ENCODE peak calls at places on chromosomes 6 and 20, in six cellular contexts. M is neuronal stem cell, C is left ventricle myocardium inferior, K is adrenal gland, E is PC-3, A is H9. D is an unnamed sample.

GRCh38 chr6:11163932-11164331 is 52.4 kb upstream of the ERVFRD-1 start:
- DNase-seq in M (no peak), C (no peak), K (no peak), E (no peak), A (no peak), D (no peak)

GRCh38 chr6:119829006-119829405 is 479.4 kb upstream of the MAN1A1 start:
- DNase-seq in M (no peak), C (no peak), K (no peak), E (no peak), A (no peak), D (no peak)

GRCh38 chr6:90025418-90026089 is 131.3 kb downstream of the GJA10 start:
- DNase-seq in M (no peak), C (no peak), K (no peak), E (peak; percentile 87), A (no peak), D (no peak)

GRCh38 chr20:26208296-26209091 is 511.8 kb upstream of the ZNF337 start:
- DNase-seq in M (peak; percentile 45), C (no peak), K (peak; percentile 10), E (no peak), A (peak; percentile 59), D (no peak)

GRCh38 chr20:39089029-39089428 is 126.9 kb downstream of the DHX35 start:
- DNase-seq in M (no peak), C (no peak), K (no peak), E (no peak), A (no peak), D (no peak)

GRCh38 chr20:21289651-21290050 is 13.5 kb upstream of the XRN2 start:
- DNase-seq in M (no peak), C (no peak), K (no peak), E (peak; percentile 31), A (no peak), D (no peak)

GRCh38 chr6:99349620-99350141 is at the start of gene FAXC:
- DNase-seq in M (peak; percentile 50), C (no peak), K (peak; percentile 19), E (peak; percentile 58), A (peak; percentile 71), D (peak; percentile 47)

GRCh38 chr6:146990284-146990683 is 213.9 kb upstream of the STXBP5 start:
- DNase-seq in M (no peak), C (no peak), K (peak; percentile 57), E (no peak), A (no peak), D (no peak)

GRCh38 chr6:154383273-154383672 is 26.7 kb upstream of the IPCEF1 start:
- DNase-seq in M (no peak), C (no peak), K (no peak), E (no peak), A (no peak), D (no peak)

GRCh38 chr6:44062771-44063560 is 64.3 kb downstream of the MRPL14 start:
- DNase-seq in M (no peak), C (no peak), K (no peak), E (no peak), A (peak; percentile 90), D (no peak)

GRCh38 chr6:31465718-31466117 is 32.2 kb upstream of the MICB start:
- DNase-seq in M (no peak), C (no peak), K (no peak), E (no peak), A (no peak), D (no peak)

DNA sequence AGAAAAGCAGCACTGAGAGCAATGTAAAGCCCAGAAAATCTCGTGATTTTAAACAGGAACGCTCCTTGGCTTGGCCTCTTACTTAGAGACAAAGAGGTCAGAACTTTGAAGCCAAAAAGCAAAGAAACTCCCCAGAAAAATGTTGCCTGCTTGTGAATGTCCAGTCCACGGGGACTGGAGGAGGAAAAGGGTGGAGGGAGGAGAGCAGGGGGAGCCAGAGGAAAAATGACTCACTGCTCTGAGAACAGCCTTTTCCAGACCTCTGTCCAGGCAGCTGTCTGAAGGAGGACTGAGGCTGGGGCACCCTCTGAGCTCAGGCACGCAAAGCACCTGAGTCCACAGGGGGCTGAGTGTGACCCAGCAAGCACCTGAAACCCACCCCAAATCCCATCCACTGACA is 64.7 kb downstream of the TRAM2 start:
- DNase-seq in M (no peak), C (peak; percentile 40), K (peak; percentile 72), E (peak; percentile 57), A (no peak), D (no peak)
- H3K4me1 ChIP-seq in M (peaks cover 14% of the 10 kb centered on the region), C (peaks cover 94% of the 10 kb centered on the region), K (peaks cover 22% of the 10 kb centered on the region), E (peaks cover 37% of the 10 kb centered on the region), A (peaks cover 7% of the 10 kb centered on the region), D (no peaks in the 10 kb centered on the region)

GRCh38 chr6:36668601-36669390 is 9.7 kb upstream of the CDKN1A start:
- DNase-seq in M (no peak), C (no peak), K (no peak), E (no peak), A (no peak), D (no peak)
- H3K4me1 ChIP-seq in M (peaks cover 35% of the 10 kb centered on the region), C (peaks cover 22% of the 10 kb centered on the region), K (peaks cover 14% of the 10 kb centered on the region), E (peaks cover 11% of the 10 kb centered on the region), A (peaks cover 7% of the 10 kb centered on the region), D (no peaks in the 10 kb centered on the region)

DNA sequence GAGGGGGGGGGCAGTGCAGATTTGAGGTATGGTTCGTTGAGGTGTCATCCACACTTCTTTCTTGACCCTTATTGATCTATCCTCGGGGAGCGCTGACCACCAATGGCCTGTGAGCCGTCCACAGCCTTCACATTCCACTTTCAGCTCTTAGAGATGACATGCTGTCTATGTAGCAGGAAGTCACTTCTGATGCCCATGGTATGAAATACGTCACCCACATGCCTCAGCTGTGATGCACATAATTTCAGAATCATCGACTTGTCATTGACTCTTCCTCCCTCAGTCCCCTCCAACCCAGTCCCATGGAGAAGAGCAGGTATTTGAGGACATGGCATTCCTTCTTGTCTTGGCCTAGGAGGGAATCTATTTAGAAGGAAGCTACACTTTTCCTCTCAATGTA is 4.7 kb upstream of the ADGRF5 start:
- DNase-seq in M (no peak), C (no peak), K (no peak), E (peak; percentile 75), A (no peak), D (no peak)
- H3K4me1 ChIP-seq in M (no peaks in the 10 kb centered on the region), C (peaks cover 43% of the 10 kb centered on the region), K (peaks cover 4% of the 10 kb centered on the region), E (peaks cover 46% of the 10 kb centered on the region), A (no peaks in the 10 kb centered on the region), D (no peaks in the 10 kb centered on the region)

DNA sequence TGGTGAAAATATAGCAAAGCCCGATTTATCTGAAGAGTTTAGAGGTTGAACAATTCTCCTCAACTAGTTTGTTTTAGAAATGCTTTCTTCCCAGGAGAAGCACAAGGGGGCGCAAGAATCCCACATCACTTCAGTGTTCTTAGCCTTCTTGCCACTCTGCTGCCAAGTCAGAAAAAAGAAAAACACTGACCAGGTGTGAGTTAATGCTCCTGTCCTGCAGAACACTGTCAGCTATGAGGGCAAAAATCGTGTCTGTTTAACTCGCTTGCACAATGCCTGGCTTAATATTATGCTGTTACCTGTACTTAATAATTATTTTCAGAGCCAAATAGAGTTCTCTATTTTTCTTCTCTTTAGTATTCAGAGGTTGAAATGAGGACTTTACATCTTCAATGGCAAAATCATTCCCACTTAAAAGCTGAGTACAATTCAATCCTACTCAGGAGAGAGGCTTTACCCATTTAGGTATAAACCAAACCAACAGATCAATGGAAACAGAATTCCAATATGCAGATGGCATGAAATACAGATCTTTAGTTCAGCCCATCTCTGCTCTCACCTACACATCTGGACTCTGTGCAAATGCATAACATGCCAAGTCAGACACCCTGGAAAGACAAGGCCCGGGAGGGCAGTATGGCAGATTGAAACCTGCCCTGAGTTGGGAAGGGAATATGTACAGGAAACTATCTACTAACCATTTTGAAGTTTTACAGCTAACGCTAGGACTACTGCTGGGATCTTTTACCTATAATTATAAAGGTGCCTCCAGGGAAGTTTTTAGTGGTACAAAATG is 71.4 kb upstream of the TULP1 start:
- DNase-seq in M (peak; percentile 66), C (no peak), K (peak; percentile 74), E (peak; percentile 85), A (peak; percentile 56), D (peak; percentile 74)
- H3K4me1 ChIP-seq in M (no peaks in the 10 kb centered on the region), C (peaks cover 57% of the 10 kb centered on the region), K (peaks cover 60% of the 10 kb centered on the region), E (no peaks in the 10 kb centered on the region), A (no peaks in the 10 kb centered on the region), D (no peaks in the 10 kb centered on the region)

GRCh38 chr20:46558511-46558959 is 8.1 kb upstream of the OCSTAMP start:
- DNase-seq in M (no peak), C (no peak), K (no peak), E (peak; percentile 89), A (no peak), D (peak; percentile 27)
- H3K4me1 ChIP-seq in M (peaks cover 25% of the 10 kb centered on the region), C (peaks cover 15% of the 10 kb centered on the region), K (peaks cover 4% of the 10 kb centered on the region), E (peaks cover 18% of the 10 kb centered on the region), A (peaks cover 7% of the 10 kb centered on the region), D (no peaks in the 10 kb centered on the region)

GRCh38 chr6:35496036-35496850 is 636 bp downstream of the TEAD3 start:
- DNase-seq in M (peak; percentile 59), C (peak; percentile 58), K (peak; percentile 46), E (peak; percentile 47), A (no peak), D (peak; percentile 64)
- H3K4me1 ChIP-seq in M (peaks cover 61% of the 10 kb centered on the region), C (peaks cover 81% of the 10 kb centered on the region), K (peaks cover 19% of the 10 kb centered on the region), E (peaks cover 38% of the 10 kb centered on the region), A (peaks cover 13% of the 10 kb centered on the region), D (peaks cover 15% of the 10 kb centered on the region)

GRCh38 chr20:64048402-64049044 is 916 bp downstream of the SOX18 start:
- DNase-seq in M (no peak), C (no peak), K (no peak), E (no peak), A (no peak), D (no peak)
- H3K4me1 ChIP-seq in M (peaks cover under 1% of the 10 kb centered on the region), C (peaks cover 42% of the 10 kb centered on the region), K (no peaks in the 10 kb centered on the region), E (peaks cover 20% of the 10 kb centered on the region), A (no peaks in the 10 kb centered on the region), D (no peaks in the 10 kb centered on the region)

GRCh38 chr20:46549188-46549967 is 1.1 kb downstream of the OCSTAMP start:
- DNase-seq in M (no peak), C (no peak), K (no peak), E (no peak), A (no peak), D (no peak)
- H3K4me1 ChIP-seq in M (peaks cover 21% of the 10 kb centered on the region), C (no peaks in the 10 kb centered on the region), K (peaks cover 5% of the 10 kb centered on the region), E (no peaks in the 10 kb centered on the region), A (no peaks in the 10 kb centered on the region), D (no peaks in the 10 kb centered on the region)

GRCh38 chr6:167839343-167839742 is 12.6 kb downstream of the AFDN start:
- DNase-seq in M (no peak), C (no peak), K (no peak), E (no peak), A (no peak), D (no peak)

GRCh38 chr6:167841981-167842380 is 15.3 kb downstream of the AFDN start:
- DNase-seq in M (no peak), C (no peak), K (no peak), E (no peak), A (no peak), D (no peak)

GRCh38 chr6:167840526-167841179 is 13.9 kb downstream of the AFDN start:
- DNase-seq in M (no peak), C (no peak), K (no peak), E (no peak), A (no peak), D (no peak)

GRCh38 chr6:167839755-167840154 is 13.0 kb downstream of the AFDN start:
- DNase-seq in M (no peak), C (no peak), K (no peak), E (no peak), A (no peak), D (no peak)

DNA sequence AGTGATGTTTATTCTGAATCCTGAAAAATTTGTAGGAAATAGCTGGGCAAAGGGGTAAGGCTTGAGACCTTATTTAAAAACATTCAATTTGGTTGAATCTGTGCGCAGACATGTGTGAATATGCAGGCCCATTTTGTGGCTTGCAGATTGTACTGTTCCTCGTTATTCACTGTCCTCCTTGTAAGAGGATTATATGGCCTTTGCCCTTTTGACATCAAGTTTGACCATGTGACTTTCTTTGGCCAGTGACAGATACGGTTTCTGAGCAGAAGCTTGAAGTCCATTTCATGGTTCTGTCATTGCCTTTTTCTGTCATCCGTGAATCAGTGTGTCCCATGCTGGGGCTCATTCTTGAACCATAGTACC is 13.4 kb downstream of the AFDN start:
- DNase-seq in M (no peak), C (no peak), K (no peak), E (no peak), A (no peak), D (no peak)
- H3K4me1 ChIP-seq in M (peaks cover 17% of the 10 kb centered on the region), C (peaks cover 53% of the 10 kb centered on the region), K (no peaks in the 10 kb centered on the region), E (peaks cover 19% of the 10 kb centered on the region), A (peaks cover 23% of the 10 kb centered on the region), D (no peaks in the 10 kb centered on the region)

D was measured in colonic mucosa.